ENCODE peak calls at places on chromosome 6, in eight cellular contexts. J, A, Z, Q, G, S, K and Y are unnamed samples. For H3K27me3, the result is how much of the 10 kb centered on the place peaks cover.

GRCh38 chr6:142857609-142858195 is 87.3 kb downstream of the HIVEP2 start:
- DNase-seq in Q (no peak), Z (no peak), J (no peak), K (no peak), A (peak), G (no peak), S (no peak), Y (peak)

GRCh38 chr6:145339089-145339488 is 396.2 kb downstream of the EPM2A start:
- DNase-seq in Z (no peak), J (no peak), Q (no peak), A (no peak), K (no peak), S (no peak), G (no peak), Y (no peak)

GRCh38 chr6:170575250-170575649 is 9.2 kb downstream of the PDCD2 start:
- DNase-seq in Q (no peak), A (no peak), S (no peak), J (no peak), K (no peak), Z (no peak), G (no peak), Y (no peak)

GRCh38 chr6:116429111-116429510 is 32.1 kb upstream of the CALHM6 start:
- DNase-seq in S (no peak), A (no peak), J (no peak), K (no peak), Z (no peak), Q (no peak), G (no peak), Y (no peak)

GRCh38 chr6:34027445-34027936 is 118.4 kb downstream of the GRM4 start:
- DNase-seq in A (peak), J (peak), K (peak), Q (peak), Z (no peak), S (no peak), G (no peak), Y (peak)

GRCh38 chr6:149202967-149203366 is 114.5 kb upstream of the TAB2 start:
- DNase-seq in Z (no peak), J (no peak), A (no peak), G (no peak), Q (no peak), S (no peak), K (no peak), Y (no peak)

GRCh38 chr6:140344149-140344913 is 969.9 kb upstream of the CITED2 start:
- DNase-seq in G (no peak), A (no peak), Q (no peak), S (no peak), Z (peak), K (no peak), J (no peak), Y (no peak)

GRCh38 chr6:11484441-11484840 is 53.1 kb upstream of the TMEM170B start:
- DNase-seq in Z (no peak), A (no peak), K (no peak), G (no peak), S (no peak), Q (no peak), J (no peak), Y (no peak)

GRCh38 chr6:47665112-47665511 is 33.3 kb upstream of the ADGRF4 start:
- DNase-seq in A (no peak), K (no peak), S (no peak), Q (no peak), G (no peak), Z (peak), J (no peak), Y (no peak)

GRCh38 chr6:152387091-152387490 is 250.1 kb downstream of the SYNE1 start:
- DNase-seq in Z (no peak), A (no peak), G (no peak), Q (no peak), J (no peak), S (no peak), K (no peak), Y (no peak)

GRCh38 chr6:111642463-111643158 is 36.9 kb upstream of the TRAF3IP2 start:
- DNase-seq in K (peak), G (peak), Z (no peak), A (peak), Q (peak), J (peak), S (no peak), Y (no peak)

DNA sequence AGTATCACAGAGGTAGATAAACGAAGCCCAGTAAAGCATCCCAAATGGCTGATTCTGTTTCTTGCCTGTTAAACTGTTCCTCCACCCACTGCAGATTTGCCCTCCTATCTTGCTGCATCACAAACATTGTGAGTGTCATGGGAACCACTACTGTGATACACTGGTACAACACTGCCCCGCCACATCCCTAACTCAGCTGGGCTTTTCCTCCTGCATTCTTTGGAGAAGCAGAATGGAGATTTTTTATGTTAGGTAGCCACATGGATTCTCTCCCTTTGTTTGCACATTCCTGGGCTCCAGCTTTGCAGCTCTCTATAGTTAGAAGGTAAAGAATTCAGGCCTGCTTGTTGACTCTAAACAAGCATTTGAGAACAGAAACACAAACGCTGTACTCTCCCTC is 234.1 kb downstream of the TMEM242 start:
- DNase-seq in S (no peak), G (no peak), K (no peak), Z (no peak), Q (no peak), J (no peak), A (no peak), Y (no peak)
- H3K27ac ChIP-seq in S (no peak), G (no peak), K (no peak), Z (no peak), Q (no peak), J (no peak), A (no peak), Y (no peak)

GRCh38 chr6:133854633-133855598 is 34.0 kb upstream of the TCF21 start:
- DNase-seq in S (no peak), A (no peak), J (no peak), G (no peak), K (no peak), Z (no peak), Q (no peak), Y (peak)

GRCh38 chr6:133856911-133857310 is 32.0 kb upstream of the TCF21 start:
- DNase-seq in A (no peak), S (no peak), Q (no peak), J (no peak), K (no peak), Z (no peak), G (no peak), Y (no peak)

GRCh38 chr6:133855994-133856393 is 32.9 kb upstream of the TCF21 start:
- DNase-seq in Q (no peak), S (no peak), J (no peak), K (no peak), A (no peak), Z (no peak), G (no peak), Y (no peak)

GRCh38 chr6:133854167-133854632 is 34.7 kb upstream of the TCF21 start:
- DNase-seq in J (no peak), G (no peak), Q (no peak), Z (no peak), S (no peak), A (no peak), K (no peak), Y (no peak)

DNA sequence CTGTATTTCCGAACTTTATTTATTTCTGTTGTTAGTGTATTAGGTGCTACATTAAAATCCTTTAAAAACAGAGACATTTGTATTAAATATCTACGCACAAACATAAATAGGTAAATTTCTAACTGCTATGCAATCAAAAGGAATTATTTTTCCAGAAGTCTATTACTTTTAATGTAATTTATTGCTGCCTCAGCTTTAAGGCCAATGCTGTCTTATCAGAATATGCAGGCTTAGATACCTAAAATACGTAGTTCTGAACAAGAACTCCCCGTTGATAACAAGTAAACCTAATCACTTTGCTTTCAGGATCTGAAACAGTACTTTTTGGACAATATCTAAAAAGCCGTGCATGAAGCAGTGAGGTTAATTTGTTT is 33.3 kb upstream of the TCF21 start:
- DNase-seq in K (no peak), S (no peak), G (no peak), Q (no peak), J (no peak), Z (no peak), A (no peak), Y (no peak)
- H3K27me3 ChIP-seq in K (under half), S (under half), G (under half), Q (under half), J (half or more), Z (half or more), A (under half), Y (under half)

DNA sequence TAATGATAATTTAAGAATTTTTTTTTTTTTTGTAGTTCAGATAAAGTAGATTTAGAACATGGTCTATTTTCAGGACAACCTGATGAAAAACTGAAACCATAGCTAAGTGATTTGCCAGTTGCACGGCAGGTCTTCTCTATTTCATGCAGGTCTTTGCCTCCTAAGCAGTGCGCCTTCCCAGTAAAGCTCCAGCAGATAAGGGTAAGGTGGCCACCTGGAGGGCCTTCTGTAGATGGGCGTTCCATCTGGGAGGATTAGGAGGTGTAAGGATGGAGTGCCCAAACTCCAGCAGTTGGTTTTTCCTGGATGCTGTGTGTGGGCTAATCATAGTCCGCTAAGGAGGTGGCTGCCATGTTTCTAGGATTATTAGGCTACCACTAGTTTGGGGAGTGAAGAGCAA is 107.1 kb downstream of the ARID1B start:
- DNase-seq in J (peak), S (no peak), K (no peak), G (no peak), A (no peak), Q (no peak), Z (no peak), Y (no peak)
- TF ChIP-seq CTCF in J (no peak), S (no peak), K (no peak), G (no peak), A (no peak), Q (no peak), Z (no peak), Y (no peak)

GRCh38 chr6:105594821-105595220 is 191.9 kb upstream of the PREP start:
- DNase-seq in Q (no peak), K (no peak), Z (peak), J (no peak), G (no peak), S (no peak), A (no peak), Y (no peak)
- H3K27ac ChIP-seq in Q (no peak), K (no peak), Z (peak), J (no peak), G (no peak), S (no peak), A (no peak), Y (no peak)

GRCh38 chr6:10391299-10391630 is 23.6 kb downstream of the TFAP2A start:
- DNase-seq in S (no peak), K (no peak), G (no peak), J (no peak), Q (no peak), A (no peak), Z (no peak), Y (no peak)

GRCh38 chr6:10395171-10395945 is 19.5 kb downstream of the TFAP2A start:
- DNase-seq in J (no peak), A (no peak), K (no peak), S (no peak), Q (no peak), Z (no peak), G (no peak), Y (no peak)

GRCh38 chr6:10391799-10392198 is 23.1 kb downstream of the TFAP2A start:
- DNase-seq in J (no peak), K (no peak), A (no peak), G (no peak), S (no peak), Z (no peak), Q (no peak), Y (no peak)

GRCh38 chr6:10395946-10396577 is 18.8 kb downstream of the TFAP2A start:
- DNase-seq in S (no peak), Z (no peak), K (no peak), Q (no peak), J (no peak), G (no peak), A (no peak), Y (no peak)

GRCh38 chr6:10393544-10394225 is 21.2 kb downstream of the TFAP2A start:
- DNase-seq in Z (no peak), S (no peak), K (no peak), J (no peak), Q (no peak), A (no peak), G (no peak), Y (no peak)
- H3K27me3 ChIP-seq in Z (under half), S (under half), K (half or more), J (half or more), Q (under half), A (under half), G (half or more), Y (under half)

GRCh38 chr6:5076931-5077330 is 8.2 kb upstream of the PPP1R3G start:
- DNase-seq in Z (no peak), S (no peak), Q (no peak), G (no peak), J (no peak), K (no peak), A (no peak), Y (no peak)

GRCh38 chr6:5080574-5080973 is 4.6 kb upstream of the PPP1R3G start:
- DNase-seq in S (no peak), Z (no peak), J (no peak), G (no peak), Q (no peak), A (no peak), K (no peak), Y (no peak)

GRCh38 chr6:5081182-5081581 is 4.0 kb upstream of the PPP1R3G start:
- DNase-seq in S (no peak), Z (no peak), Q (no peak), A (no peak), G (no peak), K (no peak), J (no peak), Y (no peak)

GRCh38 chr6:5079692-5080091 is 5.4 kb upstream of the PPP1R3G start:
- DNase-seq in G (no peak), Z (no peak), Q (no peak), S (no peak), A (no peak), J (no peak), K (no peak), Y (no peak)

DNA sequence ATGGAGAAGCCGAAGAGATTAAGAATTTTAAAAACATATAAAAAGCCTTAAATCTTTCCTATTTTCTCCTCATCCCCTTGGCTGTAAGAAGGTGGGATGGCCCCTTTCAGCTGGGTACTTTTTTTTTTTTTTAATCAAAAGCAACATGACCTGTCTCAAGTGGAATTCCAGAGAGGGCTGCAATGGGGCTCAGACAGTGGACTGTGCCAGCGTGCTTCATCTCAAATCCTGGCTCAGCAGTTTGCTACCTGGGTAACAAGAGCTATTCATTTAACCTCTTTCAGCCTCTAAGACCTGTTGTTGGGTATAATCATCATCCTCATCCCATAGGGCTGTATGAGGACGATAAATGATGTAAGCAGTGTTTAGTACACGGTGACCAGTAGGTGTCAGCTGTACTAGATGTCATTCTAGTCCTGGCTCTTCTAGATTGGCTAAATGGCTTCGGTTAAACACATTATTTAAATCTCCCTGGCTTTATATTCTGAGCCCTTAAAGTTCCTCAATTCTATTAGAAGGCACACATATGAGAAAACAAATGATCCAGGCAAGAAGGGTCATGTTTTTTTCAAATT is 6.9 kb upstream of the PPP1R3G start:
- DNase-seq in G (no peak), Z (no peak), Q (no peak), S (no peak), A (no peak), K (no peak), J (no peak), Y (no peak)
- TF ChIP-seq CTCF in G (peak), Z (peak), Q (no peak), S (no peak), A (no peak), K (no peak), J (no peak), Y (no peak)

GRCh38 chr6:35068644-35069043 is 72.5 kb downstream of the TCP11 start:
- DNase-seq in G (no peak), K (no peak), A (no peak), S (no peak), Z (no peak), Q (no peak), J (no peak), Y (no peak)

GRCh38 chr6:35069262-35069661 is 71.9 kb downstream of the TCP11 start:
- DNase-seq in Z (no peak), A (no peak), J (no peak), Q (no peak), S (no peak), G (no peak), K (peak), Y (no peak)

GRCh38 chr6:35067234-35067633 is 73.9 kb downstream of the TCP11 start:
- DNase-seq in J (no peak), K (peak), Q (no peak), Z (no peak), G (no peak), A (no peak), S (no peak), Y (no peak)

GRCh38 chr6:35070111-35070510 is 71.0 kb downstream of the TCP11 start:
- DNase-seq in S (no peak), K (no peak), Z (no peak), A (no peak), G (no peak), Q (no peak), J (no peak), Y (no peak)

DNA sequence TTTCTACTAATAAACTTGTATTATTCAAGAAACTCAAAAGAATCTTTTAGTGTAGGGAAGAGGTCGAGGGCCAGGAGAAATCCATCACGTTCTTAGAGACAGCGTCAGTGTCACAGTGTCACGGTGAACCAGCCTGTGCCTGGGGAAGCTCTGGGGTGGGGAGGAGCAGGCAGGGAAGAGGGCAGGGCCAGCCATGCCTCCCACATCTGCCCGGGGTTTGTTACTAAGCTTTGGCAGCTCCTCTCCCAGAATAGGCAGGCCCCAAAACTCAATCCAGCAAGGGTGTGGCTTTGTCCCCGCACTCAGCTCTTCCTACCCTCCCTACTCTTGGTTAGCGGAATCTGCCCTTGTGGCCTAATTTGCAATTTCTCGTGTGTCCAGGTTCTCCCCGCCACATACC is 72.9 kb downstream of the TCP11 start:
- DNase-seq in A (no peak), J (no peak), G (no peak), Q (no peak), S (no peak), Z (no peak), K (peak), Y (no peak)
- H3K27ac ChIP-seq in A (no peak), J (peak), G (no peak), Q (no peak), S (no peak), Z (no peak), K (no peak), Y (no peak)

GRCh38 chr6:28765978-28766351 is 157.8 kb downstream of the TRIM27 start:
- DNase-seq in Z (no peak), J (no peak), Q (no peak), A (no peak), K (no peak), G (no peak), S (no peak), Y (no peak)
- H3K27me3 ChIP-seq in Z (half or more), J (half or more), Q (under half), A (under half), K (half or more), G (under half), S (under half), Y (under half)

GRCh38 chr6:141610741-141611140 is 522.0 kb upstream of the GJE1 start:
- DNase-seq in Z (no peak), A (no peak), K (no peak), G (no peak), Q (no peak), S (no peak), J (no peak), Y (no peak)
- TF ChIP-seq CTCF in Z (peak), A (no peak), K (no peak), G (peak), Q (no peak), S (no peak), J (no peak), Y (no peak)

DNA sequence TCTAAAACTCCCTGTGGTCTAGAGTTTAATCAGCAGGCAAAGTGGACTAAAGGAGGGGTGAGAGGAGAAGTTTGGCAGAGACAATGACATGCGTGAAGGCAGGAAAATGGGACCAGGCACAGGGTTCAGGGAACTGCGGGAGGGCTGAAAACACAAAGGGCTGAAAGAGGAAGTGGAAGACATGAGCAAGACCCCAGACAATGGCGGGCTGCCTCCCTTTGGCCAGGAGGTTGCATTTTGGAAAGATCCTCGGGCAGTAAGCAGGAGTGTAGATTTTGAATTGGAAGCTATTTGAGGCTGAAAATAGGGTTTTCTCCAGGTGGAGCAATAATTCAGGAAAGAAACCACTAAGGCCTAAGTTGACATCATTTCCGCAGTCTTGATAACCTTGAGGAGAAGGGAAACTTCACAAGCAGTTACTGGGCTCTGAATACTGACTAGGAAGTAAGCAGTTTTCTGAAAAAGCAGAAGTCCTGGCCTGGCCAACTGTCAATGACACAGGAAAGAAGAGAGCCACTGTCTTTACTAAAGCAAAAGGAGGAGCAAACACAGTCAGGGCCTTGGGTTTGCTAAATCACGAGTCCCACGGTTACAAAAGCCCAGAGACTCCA is 3.4 kb downstream of the LY86 start:
- DNase-seq in G (no peak), J (no peak), K (no peak), S (no peak), Z (no peak), A (no peak), Q (peak), Y (no peak)
- H3K27ac ChIP-seq in G (no peak), J (peak), K (peak), S (no peak), Z (no peak), A (no peak), Q (peak), Y (peak)